ENCODE peak calls at places on chromosomes 3 and 15, in eight cellular contexts. One of them, this sample, is unnamed.

GRCh38 chr3:9948586-9948985 is 3.6 kb downstream of the PRRT3 start:
- DNase-seq in breast epithelium: no peak
- DNase-seq in mesothelial cell of epicardium: no peak
- DNase-seq in transverse colon: no peak
- DNase-seq in keratinocyte: no peak
- DNase-seq in activated CD8-positive, alpha-beta memory T cell treated with anti-CD3 and anti-CD28 coated beads, Interleukin-2, amount 50 U/mL, for 4 hours: no peak
- DNase-seq in activated CD4-positive, alpha-beta T cell treated with anti-CD3 and anti-CD28 coated beads, Interleukin-2, amount 10 ng/mL, durations not matched to agents 7 days and 5 days: no peak
- DNase-seq in activated CD4-positive, CD25-positive, alpha-beta regulatory T cell treated with anti-CD3 and anti-CD28 coated beads, Interleukin-2, amount 50 U/mL, for 72 hours: no peak
- DNase-seq in this sample: no peak

GRCh38 chr3:194045289-194045688 is 90.7 kb upstream of the HES1 start:
- DNase-seq in breast epithelium: no peak
- DNase-seq in mesothelial cell of epicardium: no peak
- DNase-seq in transverse colon: no peak
- DNase-seq in keratinocyte: no peak
- DNase-seq in activated CD8-positive, alpha-beta memory T cell treated with anti-CD3 and anti-CD28 coated beads, Interleukin-2, amount 50 U/mL, for 4 hours: no peak
- DNase-seq in activated CD4-positive, alpha-beta T cell treated with anti-CD3 and anti-CD28 coated beads, Interleukin-2, amount 10 ng/mL, durations not matched to agents 7 days and 5 days: no peak
- DNase-seq in activated CD4-positive, CD25-positive, alpha-beta regulatory T cell treated with anti-CD3 and anti-CD28 coated beads, Interleukin-2, amount 50 U/mL, for 72 hours: no peak
- DNase-seq in this sample: no peak

GRCh38 chr15:24039683-24040082 is 352.6 kb upstream of the NDN start:
- DNase-seq in breast epithelium: no peak
- DNase-seq in mesothelial cell of epicardium: no peak
- DNase-seq in transverse colon: no peak
- DNase-seq in keratinocyte: no peak
- DNase-seq in activated CD8-positive, alpha-beta memory T cell treated with anti-CD3 and anti-CD28 coated beads, Interleukin-2, amount 50 U/mL, for 4 hours: no peak
- DNase-seq in activated CD4-positive, alpha-beta T cell treated with anti-CD3 and anti-CD28 coated beads, Interleukin-2, amount 10 ng/mL, durations not matched to agents 7 days and 5 days: no peak
- DNase-seq in activated CD4-positive, CD25-positive, alpha-beta regulatory T cell treated with anti-CD3 and anti-CD28 coated beads, Interleukin-2, amount 50 U/mL, for 72 hours: no peak
- DNase-seq in this sample: no peak

GRCh38 chr3:120129041-120129440 is 34.8 kb upstream of the GSK3B start:
- DNase-seq in breast epithelium: no peak
- DNase-seq in mesothelial cell of epicardium: no peak
- DNase-seq in transverse colon: no peak
- DNase-seq in keratinocyte: no peak
- DNase-seq in activated CD8-positive, alpha-beta memory T cell treated with anti-CD3 and anti-CD28 coated beads, Interleukin-2, amount 50 U/mL, for 4 hours: no peak
- DNase-seq in activated CD4-positive, alpha-beta T cell treated with anti-CD3 and anti-CD28 coated beads, Interleukin-2, amount 10 ng/mL, durations not matched to agents 7 days and 5 days: no peak
- DNase-seq in activated CD4-positive, CD25-positive, alpha-beta regulatory T cell treated with anti-CD3 and anti-CD28 coated beads, Interleukin-2, amount 50 U/mL, for 72 hours: no peak
- DNase-seq in this sample: no peak

GRCh38 chr3:172559029-172559428 is 35.8 kb upstream of the TNFSF10 start:
- DNase-seq in breast epithelium: no peak
- DNase-seq in mesothelial cell of epicardium: no peak
- DNase-seq in transverse colon: no peak
- DNase-seq in keratinocyte: no peak
- DNase-seq in activated CD8-positive, alpha-beta memory T cell treated with anti-CD3 and anti-CD28 coated beads, Interleukin-2, amount 50 U/mL, for 4 hours: no peak
- DNase-seq in activated CD4-positive, alpha-beta T cell treated with anti-CD3 and anti-CD28 coated beads, Interleukin-2, amount 10 ng/mL, durations not matched to agents 7 days and 5 days: no peak
- DNase-seq in activated CD4-positive, CD25-positive, alpha-beta regulatory T cell treated with anti-CD3 and anti-CD28 coated beads, Interleukin-2, amount 50 U/mL, for 72 hours: no peak
- DNase-seq in this sample: no peak

GRCh38 chr15:78167227-78167888 is 18.2 kb downstream of the IDH3A start:
- DNase-seq in breast epithelium: no peak
- DNase-seq in mesothelial cell of epicardium: no peak
- DNase-seq in transverse colon: no peak
- DNase-seq in keratinocyte: no peak
- DNase-seq in activated CD8-positive, alpha-beta memory T cell treated with anti-CD3 and anti-CD28 coated beads, Interleukin-2, amount 50 U/mL, for 4 hours: no peak
- DNase-seq in activated CD4-positive, alpha-beta T cell treated with anti-CD3 and anti-CD28 coated beads, Interleukin-2, amount 10 ng/mL, durations not matched to agents 7 days and 5 days: peak; percentile 65
- DNase-seq in activated CD4-positive, CD25-positive, alpha-beta regulatory T cell treated with anti-CD3 and anti-CD28 coated beads, Interleukin-2, amount 50 U/mL, for 72 hours: no peak
- DNase-seq in this sample: no peak

GRCh38 chr15:68231102-68231818 is 1.7 kb upstream of the CLN6 start:
- DNase-seq in breast epithelium: no peak
- DNase-seq in mesothelial cell of epicardium: no peak
- DNase-seq in transverse colon: no peak
- DNase-seq in keratinocyte: no peak
- DNase-seq in activated CD8-positive, alpha-beta memory T cell treated with anti-CD3 and anti-CD28 coated beads, Interleukin-2, amount 50 U/mL, for 4 hours: no peak
- DNase-seq in activated CD4-positive, alpha-beta T cell treated with anti-CD3 and anti-CD28 coated beads, Interleukin-2, amount 10 ng/mL, durations not matched to agents 7 days and 5 days: no peak
- DNase-seq in activated CD4-positive, CD25-positive, alpha-beta regulatory T cell treated with anti-CD3 and anti-CD28 coated beads, Interleukin-2, amount 50 U/mL, for 72 hours: no peak
- DNase-seq in this sample: no peak

GRCh38 chr15:65954289-65954741 is 85.0 kb downstream of the RAB11A start:
- DNase-seq in breast epithelium: no peak
- DNase-seq in mesothelial cell of epicardium: no peak
- DNase-seq in transverse colon: no peak
- DNase-seq in keratinocyte: peak; percentile 32
- DNase-seq in activated CD8-positive, alpha-beta memory T cell treated with anti-CD3 and anti-CD28 coated beads, Interleukin-2, amount 50 U/mL, for 4 hours: no peak
- DNase-seq in activated CD4-positive, alpha-beta T cell treated with anti-CD3 and anti-CD28 coated beads, Interleukin-2, amount 10 ng/mL, durations not matched to agents 7 days and 5 days: no peak
- DNase-seq in activated CD4-positive, CD25-positive, alpha-beta regulatory T cell treated with anti-CD3 and anti-CD28 coated beads, Interleukin-2, amount 50 U/mL, for 72 hours: no peak
- DNase-seq in this sample: no peak

GRCh38 chr3:60192297-60193114 is 1058.7 kb downstream of the FHIT start:
- DNase-seq in breast epithelium: no peak
- DNase-seq in mesothelial cell of epicardium: no peak
- DNase-seq in transverse colon: no peak
- DNase-seq in keratinocyte: no peak
- DNase-seq in activated CD8-positive, alpha-beta memory T cell treated with anti-CD3 and anti-CD28 coated beads, Interleukin-2, amount 50 U/mL, for 4 hours: no peak
- DNase-seq in activated CD4-positive, alpha-beta T cell treated with anti-CD3 and anti-CD28 coated beads, Interleukin-2, amount 10 ng/mL, durations not matched to agents 7 days and 5 days: peak; percentile 8
- DNase-seq in activated CD4-positive, CD25-positive, alpha-beta regulatory T cell treated with anti-CD3 and anti-CD28 coated beads, Interleukin-2, amount 50 U/mL, for 72 hours: no peak
- DNase-seq in this sample: no peak

GRCh38 chr3:4906107-4906621 is 73.1 kb upstream of the BHLHE40 start:
- DNase-seq in breast epithelium: no peak
- DNase-seq in mesothelial cell of epicardium: no peak
- DNase-seq in transverse colon: no peak
- DNase-seq in keratinocyte: peak; percentile 85
- DNase-seq in activated CD8-positive, alpha-beta memory T cell treated with anti-CD3 and anti-CD28 coated beads, Interleukin-2, amount 50 U/mL, for 4 hours: no peak
- DNase-seq in activated CD4-positive, alpha-beta T cell treated with anti-CD3 and anti-CD28 coated beads, Interleukin-2, amount 10 ng/mL, durations not matched to agents 7 days and 5 days: no peak
- DNase-seq in activated CD4-positive, CD25-positive, alpha-beta regulatory T cell treated with anti-CD3 and anti-CD28 coated beads, Interleukin-2, amount 50 U/mL, for 72 hours: no peak
- DNase-seq in this sample: peak; percentile 51

GRCh38 chr15:69810441-69811071 is 287.2 kb downstream of the TLE3 start:
- DNase-seq in breast epithelium: no peak
- DNase-seq in mesothelial cell of epicardium: no peak
- DNase-seq in transverse colon: no peak
- DNase-seq in keratinocyte: no peak
- DNase-seq in activated CD8-positive, alpha-beta memory T cell treated with anti-CD3 and anti-CD28 coated beads, Interleukin-2, amount 50 U/mL, for 4 hours: no peak
- DNase-seq in activated CD4-positive, alpha-beta T cell treated with anti-CD3 and anti-CD28 coated beads, Interleukin-2, amount 10 ng/mL, durations not matched to agents 7 days and 5 days: no peak
- DNase-seq in activated CD4-positive, CD25-positive, alpha-beta regulatory T cell treated with anti-CD3 and anti-CD28 coated beads, Interleukin-2, amount 50 U/mL, for 72 hours: no peak
- DNase-seq in this sample: no peak

GRCh38 chr3:50370594-50370993 is 11.3 kb upstream of the TMEM115 start:
- DNase-seq in breast epithelium: no peak
- DNase-seq in mesothelial cell of epicardium: no peak
- DNase-seq in transverse colon: no peak
- DNase-seq in keratinocyte: no peak
- DNase-seq in activated CD8-positive, alpha-beta memory T cell treated with anti-CD3 and anti-CD28 coated beads, Interleukin-2, amount 50 U/mL, for 4 hours: no peak
- DNase-seq in activated CD4-positive, alpha-beta T cell treated with anti-CD3 and anti-CD28 coated beads, Interleukin-2, amount 10 ng/mL, durations not matched to agents 7 days and 5 days: no peak
- DNase-seq in activated CD4-positive, CD25-positive, alpha-beta regulatory T cell treated with anti-CD3 and anti-CD28 coated beads, Interleukin-2, amount 50 U/mL, for 72 hours: no peak
- DNase-seq in this sample: no peak

GRCh38 chr3:123281406-123281805 is 79.7 kb downstream of the SEC22A start:
- DNase-seq in breast epithelium: no peak
- DNase-seq in mesothelial cell of epicardium: no peak
- DNase-seq in transverse colon: no peak
- DNase-seq in keratinocyte: no peak
- DNase-seq in activated CD8-positive, alpha-beta memory T cell treated with anti-CD3 and anti-CD28 coated beads, Interleukin-2, amount 50 U/mL, for 4 hours: no peak
- DNase-seq in activated CD4-positive, alpha-beta T cell treated with anti-CD3 and anti-CD28 coated beads, Interleukin-2, amount 10 ng/mL, durations not matched to agents 7 days and 5 days: no peak
- DNase-seq in activated CD4-positive, CD25-positive, alpha-beta regulatory T cell treated with anti-CD3 and anti-CD28 coated beads, Interleukin-2, amount 50 U/mL, for 72 hours: no peak
- DNase-seq in this sample: no peak

GRCh38 chr3:38353151-38353550 is 6.6 kb downstream of the XYLB start:
- DNase-seq in breast epithelium: no peak
- DNase-seq in mesothelial cell of epicardium: no peak
- DNase-seq in transverse colon: no peak
- DNase-seq in keratinocyte: no peak
- DNase-seq in activated CD8-positive, alpha-beta memory T cell treated with anti-CD3 and anti-CD28 coated beads, Interleukin-2, amount 50 U/mL, for 4 hours: no peak
- DNase-seq in activated CD4-positive, alpha-beta T cell treated with anti-CD3 and anti-CD28 coated beads, Interleukin-2, amount 10 ng/mL, durations not matched to agents 7 days and 5 days: no peak
- DNase-seq in activated CD4-positive, CD25-positive, alpha-beta regulatory T cell treated with anti-CD3 and anti-CD28 coated beads, Interleukin-2, amount 50 U/mL, for 72 hours: no peak
- DNase-seq in this sample: peak; percentile 18

GRCh38 chr15:32956006-32956405 is 238.2 kb downstream of the GREM1 start:
- DNase-seq in breast epithelium: no peak
- DNase-seq in mesothelial cell of epicardium: no peak
- DNase-seq in transverse colon: no peak
- DNase-seq in keratinocyte: no peak
- DNase-seq in activated CD8-positive, alpha-beta memory T cell treated with anti-CD3 and anti-CD28 coated beads, Interleukin-2, amount 50 U/mL, for 4 hours: no peak
- DNase-seq in activated CD4-positive, alpha-beta T cell treated with anti-CD3 and anti-CD28 coated beads, Interleukin-2, amount 10 ng/mL, durations not matched to agents 7 days and 5 days: no peak
- DNase-seq in activated CD4-positive, CD25-positive, alpha-beta regulatory T cell treated with anti-CD3 and anti-CD28 coated beads, Interleukin-2, amount 50 U/mL, for 72 hours: no peak
- DNase-seq in this sample: peak; percentile 70

GRCh38 chr3:21256932-21257331 is 494.1 kb downstream of the ZNF385D start:
- DNase-seq in breast epithelium: no peak
- DNase-seq in mesothelial cell of epicardium: no peak
- DNase-seq in transverse colon: no peak
- DNase-seq in keratinocyte: no peak
- DNase-seq in activated CD8-positive, alpha-beta memory T cell treated with anti-CD3 and anti-CD28 coated beads, Interleukin-2, amount 50 U/mL, for 4 hours: no peak
- DNase-seq in activated CD4-positive, alpha-beta T cell treated with anti-CD3 and anti-CD28 coated beads, Interleukin-2, amount 10 ng/mL, durations not matched to agents 7 days and 5 days: no peak
- DNase-seq in activated CD4-positive, CD25-positive, alpha-beta regulatory T cell treated with anti-CD3 and anti-CD28 coated beads, Interleukin-2, amount 50 U/mL, for 72 hours: no peak
- DNase-seq in this sample: no peak

GRCh38 chr3:159839561-159840379 is 148.9 kb upstream of the IL12A start:
- DNase-seq in breast epithelium: no peak
- DNase-seq in mesothelial cell of epicardium: peak; percentile 59
- DNase-seq in transverse colon: no peak
- DNase-seq in keratinocyte: no peak
- DNase-seq in activated CD8-positive, alpha-beta memory T cell treated with anti-CD3 and anti-CD28 coated beads, Interleukin-2, amount 50 U/mL, for 4 hours: no peak
- DNase-seq in activated CD4-positive, alpha-beta T cell treated with anti-CD3 and anti-CD28 coated beads, Interleukin-2, amount 10 ng/mL, durations not matched to agents 7 days and 5 days: no peak
- DNase-seq in activated CD4-positive, CD25-positive, alpha-beta regulatory T cell treated with anti-CD3 and anti-CD28 coated beads, Interleukin-2, amount 50 U/mL, for 72 hours: no peak
- DNase-seq in this sample: no peak

GRCh38 chr3:150877303-150877702 is 27.9 kb downstream of the MINDY4B start:
- DNase-seq in breast epithelium: no peak
- DNase-seq in mesothelial cell of epicardium: no peak
- DNase-seq in transverse colon: no peak
- DNase-seq in keratinocyte: no peak
- DNase-seq in activated CD8-positive, alpha-beta memory T cell treated with anti-CD3 and anti-CD28 coated beads, Interleukin-2, amount 50 U/mL, for 4 hours: no peak
- DNase-seq in activated CD4-positive, alpha-beta T cell treated with anti-CD3 and anti-CD28 coated beads, Interleukin-2, amount 10 ng/mL, durations not matched to agents 7 days and 5 days: no peak
- DNase-seq in activated CD4-positive, CD25-positive, alpha-beta regulatory T cell treated with anti-CD3 and anti-CD28 coated beads, Interleukin-2, amount 50 U/mL, for 72 hours: no peak
- DNase-seq in this sample: no peak

GRCh38 chr3:128378631-128379347 is 87.9 kb downstream of the DNAJB8 start:
- DNase-seq in breast epithelium: no peak
- DNase-seq in mesothelial cell of epicardium: no peak
- DNase-seq in transverse colon: no peak
- DNase-seq in keratinocyte: no peak
- DNase-seq in activated CD8-positive, alpha-beta memory T cell treated with anti-CD3 and anti-CD28 coated beads, Interleukin-2, amount 50 U/mL, for 4 hours: no peak
- DNase-seq in activated CD4-positive, alpha-beta T cell treated with anti-CD3 and anti-CD28 coated beads, Interleukin-2, amount 10 ng/mL, durations not matched to agents 7 days and 5 days: no peak
- DNase-seq in activated CD4-positive, CD25-positive, alpha-beta regulatory T cell treated with anti-CD3 and anti-CD28 coated beads, Interleukin-2, amount 50 U/mL, for 72 hours: no peak
- DNase-seq in this sample: no peak

GRCh38 chr3:168220609-168221008 is 124.9 kb upstream of the GOLIM4 start:
- DNase-seq in breast epithelium: no peak
- DNase-seq in mesothelial cell of epicardium: no peak
- DNase-seq in transverse colon: no peak
- DNase-seq in keratinocyte: no peak
- DNase-seq in activated CD8-positive, alpha-beta memory T cell treated with anti-CD3 and anti-CD28 coated beads, Interleukin-2, amount 50 U/mL, for 4 hours: no peak
- DNase-seq in activated CD4-positive, alpha-beta T cell treated with anti-CD3 and anti-CD28 coated beads, Interleukin-2, amount 10 ng/mL, durations not matched to agents 7 days and 5 days: no peak
- DNase-seq in activated CD4-positive, CD25-positive, alpha-beta regulatory T cell treated with anti-CD3 and anti-CD28 coated beads, Interleukin-2, amount 50 U/mL, for 72 hours: no peak
- DNase-seq in this sample: no peak

GRCh38 chr3:106711650-106712049 is 665.6 kb upstream of the CCDC54 start:
- DNase-seq in breast epithelium: no peak
- DNase-seq in mesothelial cell of epicardium: no peak
- DNase-seq in transverse colon: no peak
- DNase-seq in keratinocyte: no peak
- DNase-seq in activated CD8-positive, alpha-beta memory T cell treated with anti-CD3 and anti-CD28 coated beads, Interleukin-2, amount 50 U/mL, for 4 hours: no peak
- DNase-seq in activated CD4-positive, alpha-beta T cell treated with anti-CD3 and anti-CD28 coated beads, Interleukin-2, amount 10 ng/mL, durations not matched to agents 7 days and 5 days: no peak
- DNase-seq in activated CD4-positive, CD25-positive, alpha-beta regulatory T cell treated with anti-CD3 and anti-CD28 coated beads, Interleukin-2, amount 50 U/mL, for 72 hours: no peak
- DNase-seq in this sample: peak; percentile 51

GRCh38 chr3:108590443-108590842 is 921 bp downstream of the DZIP3 start:
- DNase-seq in breast epithelium: no peak
- DNase-seq in mesothelial cell of epicardium: no peak
- DNase-seq in transverse colon: no peak
- DNase-seq in keratinocyte: no peak
- DNase-seq in activated CD8-positive, alpha-beta memory T cell treated with anti-CD3 and anti-CD28 coated beads, Interleukin-2, amount 50 U/mL, for 4 hours: no peak
- DNase-seq in activated CD4-positive, alpha-beta T cell treated with anti-CD3 and anti-CD28 coated beads, Interleukin-2, amount 10 ng/mL, durations not matched to agents 7 days and 5 days: peak; percentile 17
- DNase-seq in activated CD4-positive, CD25-positive, alpha-beta regulatory T cell treated with anti-CD3 and anti-CD28 coated beads, Interleukin-2, amount 50 U/mL, for 72 hours: no peak
- DNase-seq in this sample: no peak

GRCh38 chr3:15861163-15861562 is 63.4 kb upstream of the ANKRD28 start:
- DNase-seq in breast epithelium: no peak
- DNase-seq in mesothelial cell of epicardium: no peak
- DNase-seq in transverse colon: no peak
- DNase-seq in keratinocyte: no peak
- DNase-seq in activated CD8-positive, alpha-beta memory T cell treated with anti-CD3 and anti-CD28 coated beads, Interleukin-2, amount 50 U/mL, for 4 hours: no peak
- DNase-seq in activated CD4-positive, alpha-beta T cell treated with anti-CD3 and anti-CD28 coated beads, Interleukin-2, amount 10 ng/mL, durations not matched to agents 7 days and 5 days: no peak
- DNase-seq in activated CD4-positive, CD25-positive, alpha-beta regulatory T cell treated with anti-CD3 and anti-CD28 coated beads, Interleukin-2, amount 50 U/mL, for 72 hours: no peak
- DNase-seq in this sample: no peak

GRCh38 chr15:77525907-77526581 is 105.4 kb downstream of the HMG20A start:
- DNase-seq in breast epithelium: no peak
- DNase-seq in mesothelial cell of epicardium: no peak
- DNase-seq in transverse colon: no peak
- DNase-seq in keratinocyte: no peak
- DNase-seq in activated CD8-positive, alpha-beta memory T cell treated with anti-CD3 and anti-CD28 coated beads, Interleukin-2, amount 50 U/mL, for 4 hours: peak; percentile 6
- DNase-seq in activated CD4-positive, alpha-beta T cell treated with anti-CD3 and anti-CD28 coated beads, Interleukin-2, amount 10 ng/mL, durations not matched to agents 7 days and 5 days: no peak
- DNase-seq in activated CD4-positive, CD25-positive, alpha-beta regulatory T cell treated with anti-CD3 and anti-CD28 coated beads, Interleukin-2, amount 50 U/mL, for 72 hours: no peak
- DNase-seq in this sample: no peak

GRCh38 chr3:85939026-85939616 is 980.3 kb downstream of the CADM2 start:
- DNase-seq in breast epithelium: no peak
- DNase-seq in mesothelial cell of epicardium: no peak
- DNase-seq in transverse colon: no peak
- DNase-seq in keratinocyte: no peak
- DNase-seq in activated CD8-positive, alpha-beta memory T cell treated with anti-CD3 and anti-CD28 coated beads, Interleukin-2, amount 50 U/mL, for 4 hours: no peak
- DNase-seq in activated CD4-positive, alpha-beta T cell treated with anti-CD3 and anti-CD28 coated beads, Interleukin-2, amount 10 ng/mL, durations not matched to agents 7 days and 5 days: no peak
- DNase-seq in activated CD4-positive, CD25-positive, alpha-beta regulatory T cell treated with anti-CD3 and anti-CD28 coated beads, Interleukin-2, amount 50 U/mL, for 72 hours: no peak
- DNase-seq in this sample: no peak

GRCh38 chr3:119294402-119294888 is 262 bp downstream of the ARHGAP31 start:
- DNase-seq in breast epithelium: no peak
- DNase-seq in mesothelial cell of epicardium: peak; percentile 64
- DNase-seq in transverse colon: peak; percentile 73
- DNase-seq in keratinocyte: no peak
- DNase-seq in activated CD8-positive, alpha-beta memory T cell treated with anti-CD3 and anti-CD28 coated beads, Interleukin-2, amount 50 U/mL, for 4 hours: peak; percentile 65
- DNase-seq in activated CD4-positive, alpha-beta T cell treated with anti-CD3 and anti-CD28 coated beads, Interleukin-2, amount 10 ng/mL, durations not matched to agents 7 days and 5 days: peak; percentile 53
- DNase-seq in activated CD4-positive, CD25-positive, alpha-beta regulatory T cell treated with anti-CD3 and anti-CD28 coated beads, Interleukin-2, amount 50 U/mL, for 72 hours: peak; percentile 70
- DNase-seq in this sample: no peak

GRCh38 chr15:57172925-57173324 is 203.4 kb upstream of the CGNL1 start:
- DNase-seq in breast epithelium: no peak
- DNase-seq in mesothelial cell of epicardium: no peak
- DNase-seq in transverse colon: no peak
- DNase-seq in keratinocyte: no peak
- DNase-seq in activated CD8-positive, alpha-beta memory T cell treated with anti-CD3 and anti-CD28 coated beads, Interleukin-2, amount 50 U/mL, for 4 hours: no peak
- DNase-seq in activated CD4-positive, alpha-beta T cell treated with anti-CD3 and anti-CD28 coated beads, Interleukin-2, amount 10 ng/mL, durations not matched to agents 7 days and 5 days: no peak
- DNase-seq in activated CD4-positive, CD25-positive, alpha-beta regulatory T cell treated with anti-CD3 and anti-CD28 coated beads, Interleukin-2, amount 50 U/mL, for 72 hours: no peak
- DNase-seq in this sample: no peak

GRCh38 chr3:112136959-112137693 is 4.1 kb upstream of the GCSAM start:
- DNase-seq in breast epithelium: no peak
- DNase-seq in mesothelial cell of epicardium: no peak
- DNase-seq in transverse colon: peak; percentile 37
- DNase-seq in keratinocyte: no peak
- DNase-seq in activated CD8-positive, alpha-beta memory T cell treated with anti-CD3 and anti-CD28 coated beads, Interleukin-2, amount 50 U/mL, for 4 hours: peak; percentile 28
- DNase-seq in activated CD4-positive, alpha-beta T cell treated with anti-CD3 and anti-CD28 coated beads, Interleukin-2, amount 10 ng/mL, durations not matched to agents 7 days and 5 days: peak; percentile 63
- DNase-seq in activated CD4-positive, CD25-positive, alpha-beta regulatory T cell treated with anti-CD3 and anti-CD28 coated beads, Interleukin-2, amount 50 U/mL, for 72 hours: no peak
- DNase-seq in this sample: peak; percentile 34

GRCh38 chr15:60582370-60583036 is 103.6 kb upstream of the ICE2 start:
- DNase-seq in breast epithelium: no peak
- DNase-seq in mesothelial cell of epicardium: no peak
- DNase-seq in transverse colon: no peak
- DNase-seq in keratinocyte: no peak
- DNase-seq in activated CD8-positive, alpha-beta memory T cell treated with anti-CD3 and anti-CD28 coated beads, Interleukin-2, amount 50 U/mL, for 4 hours: peak; percentile 52
- DNase-seq in activated CD4-positive, alpha-beta T cell treated with anti-CD3 and anti-CD28 coated beads, Interleukin-2, amount 10 ng/mL, durations not matched to agents 7 days and 5 days: peak; percentile 45
- DNase-seq in activated CD4-positive, CD25-positive, alpha-beta regulatory T cell treated with anti-CD3 and anti-CD28 coated beads, Interleukin-2, amount 50 U/mL, for 72 hours: no peak
- DNase-seq in this sample: no peak

GRCh38 chr3:161222662-161223061 is 1.6 kb downstream of the NMD3 start:
- DNase-seq in breast epithelium: no peak
- DNase-seq in mesothelial cell of epicardium: no peak
- DNase-seq in transverse colon: no peak
- DNase-seq in keratinocyte: no peak
- DNase-seq in activated CD8-positive, alpha-beta memory T cell treated with anti-CD3 and anti-CD28 coated beads, Interleukin-2, amount 50 U/mL, for 4 hours: no peak
- DNase-seq in activated CD4-positive, alpha-beta T cell treated with anti-CD3 and anti-CD28 coated beads, Interleukin-2, amount 10 ng/mL, durations not matched to agents 7 days and 5 days: no peak
- DNase-seq in activated CD4-positive, CD25-positive, alpha-beta regulatory T cell treated with anti-CD3 and anti-CD28 coated beads, Interleukin-2, amount 50 U/mL, for 72 hours: no peak
- DNase-seq in this sample: no peak

GRCh38 chr3:11154036-11154952 is at the start of gene HRH1:
- DNase-seq in breast epithelium: no peak
- DNase-seq in mesothelial cell of epicardium: peak; percentile 48
- DNase-seq in transverse colon: peak; percentile 20
- DNase-seq in keratinocyte: no peak
- DNase-seq in activated CD8-positive, alpha-beta memory T cell treated with anti-CD3 and anti-CD28 coated beads, Interleukin-2, amount 50 U/mL, for 4 hours: no peak
- DNase-seq in activated CD4-positive, alpha-beta T cell treated with anti-CD3 and anti-CD28 coated beads, Interleukin-2, amount 10 ng/mL, durations not matched to agents 7 days and 5 days: no peak
- DNase-seq in activated CD4-positive, CD25-positive, alpha-beta regulatory T cell treated with anti-CD3 and anti-CD28 coated beads, Interleukin-2, amount 50 U/mL, for 72 hours: no peak
- DNase-seq in this sample: no peak

GRCh38 chr3:108437439-108437838 is 73.0 kb downstream of the MYH15 start:
- DNase-seq in breast epithelium: no peak
- DNase-seq in mesothelial cell of epicardium: no peak
- DNase-seq in transverse colon: peak; percentile 67
- DNase-seq in keratinocyte: no peak
- DNase-seq in activated CD8-positive, alpha-beta memory T cell treated with anti-CD3 and anti-CD28 coated beads, Interleukin-2, amount 50 U/mL, for 4 hours: no peak
- DNase-seq in activated CD4-positive, alpha-beta T cell treated with anti-CD3 and anti-CD28 coated beads, Interleukin-2, amount 10 ng/mL, durations not matched to agents 7 days and 5 days: no peak
- DNase-seq in activated CD4-positive, CD25-positive, alpha-beta regulatory T cell treated with anti-CD3 and anti-CD28 coated beads, Interleukin-2, amount 50 U/mL, for 72 hours: no peak
- DNase-seq in this sample: no peak

This sample was measured in HFFc6.